ENCODE peak calls at places on chromosomes 16 and 17, in seven cellular contexts. F, O, W, C, S, B and G are unnamed samples.

GRCh38 chr16:81888520-81889394 is 109.7 kb downstream of the PLCG2 start:
- ATAC-seq in S (no peak), O (no peak), W (peak; percentile 69), F (no peak), C (no peak), B (no peak), G (no peak)

GRCh38 chr16:69005641-69006355 is 99.7 kb upstream of the HAS3 start:
- ATAC-seq in O (no peak), B (no peak), S (no peak), F (no peak), W (no peak), C (no peak), G (no peak)

GRCh38 chr16:11273721-11274324 is 394 bp upstream of the PRM3 start:
- ATAC-seq in S (no peak), W (no peak), O (no peak), F (peak; percentile 48), C (no peak), B (no peak), G (no peak)

GRCh38 chr17:68318103-68318991 is 27.1 kb downstream of the ARSG start:
- ATAC-seq in O (peak; percentile 83), F (no peak), B (no peak), W (no peak), C (no peak), S (no peak), G (peak; percentile 37)

GRCh38 chr17:40345161-40346034 is 19.1 kb downstream of the GJD3 start:
- ATAC-seq in B (peak; percentile 12), F (peak; percentile 37), W (peak; percentile 49), S (peak; percentile 43), C (peak; percentile 15), O (no peak), G (peak; percentile 13)

GRCh38 chr17:3603870-3604259 is 5.3 kb downstream of the TRPV1 start:
- ATAC-seq in O (no peak), W (no peak), S (no peak), F (no peak), C (no peak), B (no peak), G (no peak)

GRCh38 chr17:69637399-69638165 is 223.1 kb downstream of the MAP2K6 start:
- ATAC-seq in O (no peak), F (no peak), C (no peak), B (no peak), S (no peak), W (no peak), G (no peak)

GRCh38 chr17:40901981-40902862 is 17.2 kb upstream of the KRT20 start:
- ATAC-seq in C (no peak), S (no peak), O (no peak), F (no peak), B (no peak), W (no peak), G (peak; percentile 67)

GRCh38 chr16:50038756-50039529 is 13.9 kb downstream of the CNEP1R1 start:
- ATAC-seq in B (no peak), S (peak; percentile 75), O (no peak), W (peak; percentile 56), F (peak; percentile 92), C (no peak), G (no peak)

GRCh38 chr17:29347831-29348281 is 42.3 kb upstream of the TAOK1 start:
- ATAC-seq in F (no peak), B (no peak), O (no peak), S (no peak), C (no peak), W (no peak), G (no peak)

GRCh38 chr16:31260136-31260931 is 559 bp downstream of the ITGAM start:
- ATAC-seq in B (no peak), C (no peak), F (no peak), O (no peak), S (peak; percentile 16), W (no peak), G (no peak)

GRCh38 chr16:30903596-30903995 is 7.2 kb downstream of the CTF1 start:
- ATAC-seq in C (no peak), W (no peak), F (peak; percentile 71), S (peak; percentile 63), B (no peak), O (peak; percentile 7), G (no peak)

GRCh38 chr17:348692-349425 is 3.7 kb downstream of the RPH3AL start:
- ATAC-seq in O (peak; percentile 70), F (peak; percentile 78), W (peak; percentile 60), C (no peak), B (no peak), S (no peak), G (no peak)

GRCh38 chr17:17931159-17931558 is 41.0 kb downstream of the TOM1L2 start:
- ATAC-seq in S (no peak), C (no peak), B (no peak), W (no peak), F (no peak), O (no peak), G (no peak)

GRCh38 chr16:85452364-85453178 is 160.6 kb upstream of the GSE1 start:
- ATAC-seq in F (no peak), O (no peak), W (no peak), B (no peak), C (no peak), S (no peak), G (no peak)

GRCh38 chr16:56606688-56607618 is 1.4 kb upstream of the MT2A start:
- ATAC-seq in S (peak; percentile 34), F (peak; percentile 70), O (peak; percentile 46), C (no peak), W (peak; percentile 4), B (no peak), G (no peak)

GRCh38 chr16:3143598-3144330 is 8.9 kb downstream of the ZNF213 start:
- ATAC-seq in C (no peak), B (no peak), F (no peak), S (peak; percentile 92), O (peak; percentile 91), W (peak; percentile 92), G (no peak)

GRCh38 chr16:28981517-28981916 is 3.3 kb upstream of the LAT start:
- ATAC-seq in S (no peak), B (no peak), F (no peak), O (no peak), C (no peak), W (no peak), G (no peak)

GRCh38 chr16:23967018-23967417 is 131.2 kb downstream of the PRKCB start:
- ATAC-seq in F (no peak), O (no peak), S (no peak), W (no peak), B (no peak), C (no peak), G (no peak)

GRCh38 chr17:21061971-21062526 is 19.2 kb upstream of the USP22 start:
- ATAC-seq in S (no peak), B (no peak), O (no peak), F (no peak), W (no peak), C (no peak), G (no peak)

GRCh38 chr16:24920568-24920967 is 74.8 kb downstream of the SLC5A11 start:
- ATAC-seq in C (no peak), O (no peak), S (no peak), W (no peak), B (no peak), F (no peak), G (no peak)

GRCh38 chr17:76447931-76448652 is 4.9 kb downstream of the UBE2O start:
- ATAC-seq in B (peak; percentile 34), F (no peak), S (peak; percentile 78), W (no peak), C (no peak), O (peak; percentile 36), G (peak; percentile 73)

GRCh38 chr16:75250809-75251279 is 580 bp downstream of the BCAR1 start:
- ATAC-seq in W (peak; percentile 73), S (no peak), O (peak; percentile 7), C (no peak), B (peak; percentile 50), F (no peak), G (peak; percentile 30)

GRCh38 chr17:68600881-68601564 is at the start of gene FAM20A:
- ATAC-seq in O (no peak), C (no peak), F (peak; percentile 23), B (peak; percentile 40), S (peak; percentile 67), W (peak; percentile 80), G (no peak)